ENCODE peak calls at places on chromosomes 2 and 18, in six cellular contexts. F, C, G, D, L and Q are unnamed samples.
A peak's percentile ranks its signal among the peaks of the same experiment; 100 is the strongest.

GRCh38 chr2:157866202-157866601 is 9.9 kb downstream of the ACVR1 start:
- DNase-seq in D (no peak), F (no peak), L (no peak), C (no peak), G (peak; percentile 67), Q (no peak)

GRCh38 chr18:21179590-21180220 is 62.3 kb upstream of the GREB1L start:
- DNase-seq in L (no peak), D (no peak), F (no peak), C (peak; percentile 24), G (peak; percentile 51), Q (no peak)

GRCh38 chr2:238711346-238711745 is 136.5 kb upstream of the TWIST2 start:
- DNase-seq in G (no peak), C (no peak), D (no peak), F (no peak), L (no peak), Q (no peak)

GRCh38 chr2:145682536-145683157 is 1162.7 kb upstream of the ZEB2 start:
- DNase-seq in L (no peak), G (peak; percentile 32), C (no peak), D (no peak), F (no peak), Q (no peak)

GRCh38 chr18:59549797-59550516 is 147.3 kb downstream of the CCBE1 start:
- DNase-seq in C (no peak), L (no peak), G (no peak), F (no peak), D (no peak), Q (no peak)

GRCh38 chr2:120293123-120293990 is 40.7 kb downstream of the RALB start:
- DNase-seq in D (no peak), G (peak; percentile 47), L (no peak), C (no peak), F (no peak), Q (no peak)

GRCh38 chr2:109690822-109691541 is 76.8 kb downstream of the SOWAHC start:
- DNase-seq in G (peak; percentile 52), D (no peak), C (no peak), L (no peak), F (no peak), Q (no peak)

GRCh38 chr18:13301691-13302469 is 83.3 kb downstream of the LDLRAD4 start:
- DNase-seq in G (no peak), F (no peak), C (no peak), L (no peak), D (no peak), Q (no peak)

GRCh38 chr2:157182834-157183396 is 74.6 kb upstream of the GALNT5 start:
- DNase-seq in D (no peak), L (no peak), F (no peak), C (no peak), G (peak; percentile 85), Q (no peak)

GRCh38 chr2:233289590-233290424 is 17.8 kb upstream of the SAG start:
- DNase-seq in L (no peak), F (no peak), D (no peak), G (no peak), C (no peak), Q (no peak)

GRCh38 chr2:240182001-240182400 is 41.5 kb upstream of the OTOS start:
- DNase-seq in C (no peak), D (no peak), F (no peak), G (no peak), L (no peak), Q (no peak)

GRCh38 chr2:11872948-11873269 is 126.5 kb downstream of the LPIN1 start:
- DNase-seq in G (no peak), F (no peak), L (no peak), C (no peak), D (no peak), Q (no peak)

GRCh38 chr2:97677480-97677879 is 8.0 kb downstream of the C2orf92 start:
- DNase-seq in F (no peak), L (no peak), D (no peak), C (no peak), G (no peak), Q (no peak)

GRCh38 chr2:217505303-217505702 is 497.5 kb downstream of the TNS1 start:
- DNase-seq in G (no peak), D (no peak), C (no peak), L (no peak), F (no peak), Q (no peak)

GRCh38 chr2:20702563-20702962 is 35.6 kb downstream of the GDF7 start:
- DNase-seq in C (no peak), L (no peak), F (no peak), G (peak; percentile 69), D (no peak), Q (no peak)

GRCh38 chr2:150916997-150917396 is 344.7 kb downstream of the RBM43 start:
- DNase-seq in D (no peak), G (peak; percentile 66), C (no peak), F (no peak), L (no peak), Q (no peak)

GRCh38 chr2:148594216-148594615 is 50.3 kb upstream of the EPC2 start:
- DNase-seq in L (no peak), F (no peak), G (no peak), C (no peak), D (no peak), Q (no peak)

GRCh38 chr2:53403836-53404413 is 363.7 kb upstream of the CHAC2 start:
- DNase-seq in C (no peak), G (peak; percentile 85), F (no peak), D (no peak), L (no peak), Q (no peak)

GRCh38 chr2:215347878-215348277 is 36.0 kb downstream of the ATIC start:
- DNase-seq in D (no peak), G (no peak), F (no peak), C (no peak), L (no peak), Q (no peak)

GRCh38 chr2:176092270-176093144 is at the start of gene HOXD13:
- DNase-seq in L (no peak), G (no peak), F (no peak), C (no peak), D (no peak), Q (no peak)

GRCh38 chr18:24426398-24427294 is at the start of gene IMPACT:
- DNase-seq in L (peak; percentile 91), F (peak; percentile 52), C (peak; percentile 73), G (peak; percentile 77), D (peak; percentile 90), Q (peak; percentile 70)

GRCh38 chr18:7684357-7684756 is 117.2 kb downstream of the PTPRM start:
- DNase-seq in C (no peak), F (no peak), G (no peak), L (no peak), D (no peak), Q (no peak)

GRCh38 chr2:150811259-150811912 is 323.9 kb upstream of the RND3 start:
- DNase-seq in D (no peak), F (no peak), C (no peak), L (no peak), G (no peak), Q (no peak)

GRCh38 chr18:51668101-51668500 is 470.6 kb upstream of the MEX3C start:
- DNase-seq in G (peak; percentile 11), C (no peak), D (peak; percentile 58), L (peak; percentile 52), F (no peak), Q (no peak)

GRCh38 chr18:36315736-36316135 is 18.2 kb downstream of the FHOD3 start:
- DNase-seq in C (no peak), D (no peak), G (peak; percentile 87), F (no peak), L (no peak), Q (no peak)

GRCh38 chr2:238439093-238439849 is 12.5 kb downstream of the ASB1 start:
- DNase-seq in G (peak; percentile 99), D (no peak), F (peak; percentile 75), C (no peak), L (no peak), Q (no peak)

GRCh38 chr2:2182688-2183087 is 148.4 kb downstream of the MYT1L start:
- DNase-seq in D (no peak), C (no peak), L (no peak), F (no peak), G (no peak), Q (no peak)

GRCh38 chr2:239630618-239631286 is 229.9 kb upstream of the HDAC4 start:
- DNase-seq in G (peak; percentile 82), L (peak; percentile 83), C (no peak), D (no peak), F (no peak), Q (no peak)

GRCh38 chr2:190215620-190216019 is 104.0 kb downstream of the HIBCH start:
- DNase-seq in G (no peak), F (no peak), C (no peak), L (no peak), D (no peak), Q (no peak)

GRCh38 chr2:42092084-42092996 is 44.5 kb downstream of the PKDCC start:
- DNase-seq in G (peak; percentile 25), D (no peak), L (no peak), F (no peak), C (no peak), Q (no peak)

GRCh38 chr2:42098571-42099430 is 51.0 kb downstream of the PKDCC start:
- DNase-seq in D (peak; percentile 72), L (no peak), G (no peak), C (no peak), F (no peak), Q (no peak)

GRCh38 chr2:42096869-42097591 is 49.2 kb downstream of the PKDCC start:
- DNase-seq in F (no peak), G (no peak), D (no peak), C (no peak), L (no peak), Q (no peak)

GRCh38 chr2:42094114-42094513 is 46.3 kb downstream of the PKDCC start:
- DNase-seq in C (no peak), L (no peak), G (no peak), F (no peak), D (no peak), Q (no peak)

GRCh38 chr2:42095923-42096408 is 48.1 kb downstream of the PKDCC start:
- DNase-seq in F (peak; percentile 68), C (peak; percentile 65), G (peak; percentile 56), L (peak; percentile 81), D (peak; percentile 82), Q (peak; percentile 70)
- H3K9me3 ChIP-seq in F (no peaks in the 10 kb centered on the region), C (no peaks in the 10 kb centered on the region), G (no peaks in the 10 kb centered on the region), L (no peaks in the 10 kb centered on the region), D (peaks cover 6% of the 10 kb centered on the region), Q (no peaks in the 10 kb centered on the region)

GRCh38 chr18:78925557-78926242 is 53.9 kb upstream of the SALL3 start:
- DNase-seq in D (no peak), L (no peak), F (no peak), G (no peak), C (no peak), Q (no peak)
- H3K9me3 ChIP-seq in D (no peaks in the 10 kb centered on the region), L (no peaks in the 10 kb centered on the region), F (no peaks in the 10 kb centered on the region), G (peaks cover 2% of the 10 kb centered on the region), C (no peaks in the 10 kb centered on the region), Q (no peaks in the 10 kb centered on the region)

GRCh38 chr2:45540942-45541341 is 70.1 kb downstream of the SRBD1 start:
- DNase-seq in G (no peak), L (no peak), F (no peak), C (no peak), D (no peak), Q (no peak)
- H3K9me3 ChIP-seq in G (no peaks in the 10 kb centered on the region), L (peaks cover 13% of the 10 kb centered on the region), F (no peaks in the 10 kb centered on the region), C (peaks cover 5% of the 10 kb centered on the region), D (peaks cover 9% of the 10 kb centered on the region), Q (no peaks in the 10 kb centered on the region)

DNA sequence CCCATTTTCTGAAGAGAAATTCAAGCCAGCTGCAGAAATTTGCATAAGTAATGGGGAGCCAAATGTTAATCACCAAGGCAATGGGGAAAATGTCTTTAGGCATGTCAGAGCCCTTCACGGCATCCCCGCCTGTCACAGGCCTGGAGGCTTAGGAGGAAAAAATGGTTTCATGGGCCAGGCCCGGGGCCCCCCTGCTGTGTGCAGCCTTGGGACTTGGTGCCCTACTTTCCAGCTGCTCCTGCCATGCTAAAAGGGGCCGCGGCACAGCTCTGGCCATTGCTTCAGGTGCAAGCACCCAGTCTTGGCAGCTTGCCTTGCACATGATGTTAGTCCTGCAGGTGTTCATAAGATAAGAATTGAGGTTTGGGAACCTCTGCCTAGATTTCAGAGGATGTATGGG is 1235.7 kb downstream of the DPP10 start:
- DNase-seq in D (no peak), L (no peak), F (no peak), C (no peak), G (no peak), Q (no peak)
- H3K9me3 ChIP-seq in D (peaks cover 18% of the 10 kb centered on the region), L (peaks cover 7% of the 10 kb centered on the region), F (peaks cover 1% of the 10 kb centered on the region), C (no peaks in the 10 kb centered on the region), G (no peaks in the 10 kb centered on the region), Q (no peaks in the 10 kb centered on the region)